ENCODE peak calls at places on chromosomes 11 and 22, in ten cellular contexts. W is frontal cortex, H is mucosa of gallbladder, T is brain microvascular endothelial cell, C is anterior cingulate cortex, E is Kasumi-1, K is OCI-LY7, P is SK-N-SH, R is AG09319, M is NCI-H1092. F is an unnamed sample.
A peak's percentile ranks its signal among the peaks of the same experiment; 100 is the strongest.

GRCh38 chr22:38271927-38272372 is 860 bp downstream of the TMEM184B start:
- DNase-seq in W (no peak), H (peak; percentile 45), T (no peak), C (no peak), E (no peak), K (no peak), P (no peak), R (no peak), M (peak; percentile 18), F (no peak)

GRCh38 chr22:21712751-21713427 is 22.7 kb downstream of the YPEL1 start:
- DNase-seq in W (peak; percentile 75), H (peak; percentile 57), T (peak; percentile 71), C (peak; percentile 73), E (peak; percentile 85), K (peak; percentile 84), P (peak; percentile 88), R (peak; percentile 37), M (peak; percentile 58), F (peak; percentile 77)

GRCh38 chr11:18752502-18752901 is 26.5 kb upstream of the IGSF22 start:
- DNase-seq in W (no peak), H (no peak), T (no peak), C (no peak), E (no peak), K (no peak), P (no peak), R (no peak), M (no peak), F (no peak)

GRCh38 chr11:80532633-80533232 is 1091.9 kb upstream of the TENM4 start:
- DNase-seq in W (no peak), H (no peak), T (no peak), C (no peak), E (no peak), K (no peak), P (no peak), R (no peak), M (no peak), F (no peak)

GRCh38 chr22:21703684-21704316 is 31.8 kb downstream of the YPEL1 start:
- DNase-seq in W (no peak), H (no peak), T (no peak), C (no peak), E (no peak), K (no peak), P (no peak), R (no peak), M (no peak), F (no peak)

GRCh38 chr11:117095301-117096139 is 2.7 kb downstream of the SIK3 start:
- DNase-seq in W (no peak), H (no peak), T (no peak), C (no peak), E (no peak), K (no peak), P (no peak), R (peak; percentile 86), M (no peak), F (no peak)

GRCh38 chr11:6572215-6572614 is 31.2 kb downstream of the RRP8 start:
- DNase-seq in W (no peak), H (no peak), T (peak; percentile 42), C (no peak), E (no peak), K (no peak), P (no peak), R (peak; percentile 25), M (no peak), F (no peak)

GRCh38 chr22:40441761-40442364 is 71.5 kb downstream of the SGSM3 start:
- DNase-seq in W (no peak), H (no peak), T (no peak), C (no peak), E (no peak), K (no peak), P (no peak), R (no peak), M (no peak), F (no peak)

GRCh38 chr11:92702037-92702436 is 267.4 kb upstream of the MTNR1B start:
- DNase-seq in W (no peak), H (no peak), T (peak; percentile 41), C (no peak), E (no peak), K (no peak), P (no peak), R (no peak), M (no peak), F (no peak)

GRCh38 chr11:132312616-132313210 is 942.3 kb downstream of the NTM start:
- DNase-seq in W (peak; percentile 14), H (no peak), T (peak; percentile 50), C (peak; percentile 22), E (no peak), K (peak; percentile 5), P (peak; percentile 65), R (no peak), M (peak; percentile 67), F (peak; percentile 26)

GRCh38 chr22:46366327-46366731 is 30.8 kb downstream of the TRMU start:
- DNase-seq in W (no peak), H (no peak), T (no peak), C (no peak), E (no peak), K (no peak), P (no peak), R (no peak), M (no peak), F (no peak)

GRCh38 chr11:61125310-61125684 is 23.0 kb downstream of the CD5 start:
- DNase-seq in W (no peak), H (no peak), T (no peak), C (no peak), E (no peak), K (no peak), P (peak; percentile 86), R (no peak), M (no peak), F (no peak)

GRCh38 chr11:65442952-65443351 is 20.4 kb downstream of the NEAT1 start:
- DNase-seq in W (no peak), H (no peak), T (peak; percentile 37), C (no peak), E (no peak), K (no peak), P (no peak), R (no peak), M (no peak), F (no peak)

GRCh38 chr11:2375341-2375853 is 1.7 kb upstream of the CD81 start:
- DNase-seq in W (no peak), H (no peak), T (no peak), C (no peak), E (no peak), K (no peak), P (no peak), R (no peak), M (no peak), F (no peak)

GRCh38 chr22:42714768-42715430 is 5.8 kb downstream of the A4GALT start:
- DNase-seq in W (no peak), H (no peak), T (peak; percentile 42), C (no peak), E (no peak), K (no peak), P (no peak), R (no peak), M (no peak), F (no peak)

GRCh38 chr11:66337103-66337899 is 1.1 kb upstream of the RIN1 start:
- DNase-seq in W (no peak), H (no peak), T (peak; percentile 23), C (no peak), E (no peak), K (no peak), P (peak; percentile 75), R (no peak), M (no peak), F (no peak)

GRCh38 chr11:19625438-19625837 is 87.2 kb upstream of the NAV2 start:
- DNase-seq in W (no peak), H (no peak), T (no peak), C (no peak), E (no peak), K (no peak), P (no peak), R (no peak), M (no peak), F (no peak)

GRCh38 chr11:8617063-8617462 is 23.0 kb upstream of the STK33 start:
- DNase-seq in W (no peak), H (no peak), T (no peak), C (no peak), E (no peak), K (no peak), P (no peak), R (no peak), M (no peak), F (no peak)

GRCh38 chr11:31106963-31107576 is 262.5 kb downstream of the DCDC1 start:
- DNase-seq in W (peak; percentile 5), H (peak; percentile 56), T (peak; percentile 35), C (peak; percentile 73), E (peak; percentile 74), K (peak; percentile 37), P (peak; percentile 43), R (no peak), M (peak; percentile 53), F (peak; percentile 88)

GRCh38 chr11:73429121-73429740 is 53.0 kb downstream of the RELT start:
- DNase-seq in W (no peak), H (no peak), T (peak; percentile 69), C (no peak), E (no peak), K (no peak), P (no peak), R (no peak), M (no peak), F (no peak)

GRCh38 chr11:62546937-62547625 is 475 bp upstream of the AHNAK start:
- DNase-seq in W (peak; percentile 44), H (no peak), T (no peak), C (no peak), E (peak; percentile 5), K (no peak), P (no peak), R (no peak), M (no peak), F (no peak)

GRCh38 chr11:94151903-94152677 is 23.4 kb downstream of the PANX1 start:
- DNase-seq in W (no peak), H (no peak), T (peak; percentile 87), C (no peak), E (peak; percentile 26), K (no peak), P (peak; percentile 35), R (no peak), M (no peak), F (peak; percentile 82)

GRCh38 chr11:64762916-64763803 is 3.4 kb upstream of the PYGM start:
- DNase-seq in W (no peak), H (no peak), T (peak; percentile 52), C (peak; percentile 16), E (no peak), K (peak; percentile 77), P (peak; percentile 20), R (no peak), M (no peak), F (peak; percentile 49)

GRCh38 chr22:42283288-42284229 is 13.1 kb upstream of the TCF20 start:
- DNase-seq in W (peak; percentile 61), H (no peak), T (no peak), C (peak; percentile 50), E (no peak), K (no peak), P (peak; percentile 48), R (no peak), M (peak; percentile 20), F (peak; percentile 68)

GRCh38 chr22:20488946-20489345 is 6.6 kb downstream of the KLHL22 start:
- DNase-seq in W (no peak), H (no peak), T (no peak), C (no peak), E (no peak), K (no peak), P (no peak), R (no peak), M (no peak), F (peak; percentile 49)

GRCh38 chr11:90856790-90857189 is 633.9 kb upstream of the CHORDC1 start:
- DNase-seq in W (no peak), H (no peak), T (no peak), C (no peak), E (no peak), K (no peak), P (no peak), R (no peak), M (no peak), F (no peak)

GRCh38 chr11:47189100-47189834 is 3.0 kb upstream of the PACSIN3 start:
- DNase-seq in W (no peak), H (peak; percentile 47), T (peak; percentile 80), C (no peak), E (no peak), K (no peak), P (no peak), R (no peak), M (no peak), F (no peak)

GRCh38 chr11:94297967-94298576 is 6.3 kb upstream of the IZUMO1R start:
- DNase-seq in W (no peak), H (no peak), T (no peak), C (no peak), E (no peak), K (no peak), P (no peak), R (no peak), M (no peak), F (no peak)

F was measured in head of caudate nucleus.